ENCODE peak calls at places on chromosomes 11 and 22, in seven cellular contexts. H is endothelial cell of umbilical vein, Y is HCT116, P is K562, F is GM12878, L is H1, R is HepG2. O is an unnamed sample.

GRCh38 chr22:26585104-26585790 is 4.7 kb downstream of the TPST2 start:
- DNase-seq in H (peak), Y (no peak), P (no peak), F (no peak), L (no peak), R (no peak), O (no peak)

GRCh38 chr22:19593991-19594569 is 69.9 kb upstream of the CLDN5 start:
- DNase-seq in H (peak), Y (no peak), P (no peak), F (no peak), L (no peak), R (no peak), O (no peak)

GRCh38 chr11:128493570-128493965 is 93.8 kb downstream of the ETS1 start:
- DNase-seq in H (no peak), Y (no peak), P (no peak), F (no peak), L (no peak), R (no peak), O (no peak)

GRCh38 chr11:62146476-62147200 is 22.8 kb downstream of the INCENP start:
- DNase-seq in H (no peak), Y (no peak), P (no peak), F (no peak), L (no peak), R (no peak), O (no peak)

GRCh38 chr11:112478806-112479205 is 218.1 kb upstream of the PLET1 start:
- DNase-seq in H (no peak), Y (no peak), P (no peak), F (no peak), L (no peak), R (no peak), O (no peak)

GRCh38 chr11:107564877-107565218 is 687 bp downstream of the ALKBH8 start:
- DNase-seq in H (no peak), Y (no peak), P (no peak), F (no peak), L (no peak), R (no peak), O (no peak)

GRCh38 chr11:34044664-34045485 is 6.7 kb upstream of the CAPRIN1 start:
- DNase-seq in H (peak), Y (peak), P (peak), F (no peak), L (peak), R (no peak), O (no peak)

GRCh38 chr11:75162954-75163353 is 12.0 kb downstream of the SLCO2B1 start:
- DNase-seq in H (no peak), Y (no peak), P (no peak), F (no peak), L (no peak), R (no peak), O (no peak)

GRCh38 chr22:39985383-39986045 is 9.2 kb upstream of the FAM83F start:
- DNase-seq in H (no peak), Y (no peak), P (no peak), F (no peak), L (no peak), R (no peak), O (no peak)

GRCh38 chr22:17303840-17304779 is 65.2 kb upstream of the CECR2 start:
- DNase-seq in H (no peak), Y (no peak), P (peak), F (peak), L (no peak), R (no peak), O (no peak)

GRCh38 chr22:39467390-39467901 is 10.6 kb downstream of the MGAT3 start:
- DNase-seq in H (no peak), Y (no peak), P (no peak), F (no peak), L (no peak), R (no peak), O (no peak)

GRCh38 chr22:29541845-29542244 is 11.7 kb downstream of the THOC5 start:
- DNase-seq in H (no peak), Y (no peak), P (no peak), F (no peak), L (no peak), R (no peak), O (no peak)

GRCh38 chr11:44017443-44018126 is 30.2 kb upstream of the ACCSL start:
- DNase-seq in H (no peak), Y (no peak), P (no peak), F (no peak), L (no peak), R (no peak), O (no peak)

GRCh38 chr11:57761301-57762234 is at the start of gene CTNND1:
- DNase-seq in H (peak), Y (peak), P (peak), F (peak), L (peak), R (peak), O (peak)

GRCh38 chr11:57978686-57979531 is 44.8 kb upstream of the OR9Q1 start:
- DNase-seq in H (no peak), Y (no peak), P (no peak), F (no peak), L (no peak), R (peak), O (no peak)

GRCh38 chr11:44955019-44955738 is 4.5 kb upstream of the TP53I11 start:
- DNase-seq in H (peak), Y (no peak), P (peak), F (no peak), L (no peak), R (no peak), O (no peak)

GRCh38 chr22:33326540-33327295 is 268.5 kb upstream of the SYN3 start:
- DNase-seq in H (no peak), Y (no peak), P (no peak), F (no peak), L (no peak), R (no peak), O (no peak)

GRCh38 chr22:46735747-46736608 is 2.1 kb downstream of the CERK start:
- DNase-seq in H (peak), Y (no peak), P (no peak), F (no peak), L (no peak), R (no peak), O (no peak)

GRCh38 chr11:46071091-46071490 is 50.2 kb downstream of the PHF21A start:
- DNase-seq in H (no peak), Y (no peak), P (no peak), F (no peak), L (no peak), R (no peak), O (no peak)

GRCh38 chr11:107973641-107974040 is 35.1 kb upstream of the CUL5 start:
- DNase-seq in H (no peak), Y (no peak), P (no peak), F (no peak), L (no peak), R (no peak), O (no peak)

GRCh38 chr11:64164392-64165312 is 1.3 kb downstream of the MACROD1 start:
- DNase-seq in H (no peak), Y (no peak), P (no peak), F (no peak), L (no peak), R (peak), O (no peak)

GRCh38 chr11:10310301-10310841 is 5.5 kb downstream of the ADM start:
- DNase-seq in H (peak), Y (no peak), P (no peak), F (no peak), L (no peak), R (no peak), O (no peak)

GRCh38 chr11:119714590-119714989 is 14.4 kb downstream of the NECTIN1 start:
- DNase-seq in H (no peak), Y (no peak), P (no peak), F (no peak), L (no peak), R (no peak), O (no peak)

GRCh38 chr11:65558785-65559509 is 788 bp upstream of the LTBP3 start:
- DNase-seq in H (peak), Y (no peak), P (no peak), F (no peak), L (no peak), R (no peak), O (no peak)

GRCh38 chr11:107538821-107539220 is 26.7 kb downstream of the ALKBH8 start:
- DNase-seq in H (peak), Y (no peak), P (no peak), F (no peak), L (no peak), R (no peak), O (no peak)

GRCh38 chr11:73320786-73321325 is 12.8 kb downstream of the ARHGEF17 start:
- DNase-seq in H (peak), Y (no peak), P (no peak), F (no peak), L (no peak), R (no peak), O (no peak)

GRCh38 chr22:47444746-47445065 is 682.3 kb downstream of the TBC1D22A start:
- DNase-seq in H (no peak), Y (no peak), P (no peak), F (no peak), L (no peak), R (no peak), O (no peak)

GRCh38 chr11:77056814-77057402 is 9.9 kb upstream of the CAPN5 start:
- DNase-seq in H (no peak), Y (no peak), P (no peak), F (no peak), L (no peak), R (no peak), O (no peak)

GRCh38 chr11:58770166-58770565 is 38.4 kb upstream of the GLYAT start:
- DNase-seq in H (no peak), Y (no peak), P (no peak), F (no peak), L (no peak), R (no peak), O (no peak)

DNA sequence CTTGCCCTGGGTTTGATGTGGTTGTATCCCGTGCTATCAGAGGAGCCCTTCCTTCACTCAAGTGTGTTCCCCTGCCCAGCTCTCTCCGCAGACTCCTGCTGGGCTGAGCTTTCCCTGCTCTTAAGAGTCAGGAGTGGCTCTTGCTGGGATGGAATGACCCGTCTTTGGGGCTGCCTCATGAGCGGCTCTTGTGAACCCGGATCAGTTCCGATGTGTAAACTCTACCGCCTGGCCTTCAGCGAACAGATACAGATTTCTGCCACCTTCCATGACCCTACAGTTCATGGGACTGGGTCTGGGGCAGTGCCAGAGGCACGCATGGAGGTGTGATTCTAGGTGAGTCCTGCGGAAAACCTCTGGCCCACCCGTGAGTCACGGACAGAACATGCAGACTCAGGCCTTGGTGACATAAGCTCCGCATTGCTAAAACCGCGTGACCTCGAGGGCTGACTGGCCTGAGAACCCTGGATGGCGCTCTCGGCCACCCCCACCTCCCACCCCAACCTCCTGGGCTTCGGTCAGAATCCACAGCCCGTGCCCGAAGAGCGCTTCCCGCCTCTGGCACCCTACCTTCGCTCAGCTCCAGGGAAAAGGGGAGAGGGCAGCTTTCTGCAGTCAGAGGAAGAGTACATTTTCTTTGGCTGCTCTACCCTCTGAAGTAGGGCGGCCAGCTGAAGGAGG is 1.3 kb upstream of the ZBTB16 start:
- DNase-seq in H (no peak), Y (no peak), P (no peak), F (no peak), L (no peak), R (no peak), O (no peak)
- TF ChIP-seq EZH2 in H (no peak), Y (no peak), P (no peak), F (no peak), L (peak), R (no peak), O (no peak)

DNA sequence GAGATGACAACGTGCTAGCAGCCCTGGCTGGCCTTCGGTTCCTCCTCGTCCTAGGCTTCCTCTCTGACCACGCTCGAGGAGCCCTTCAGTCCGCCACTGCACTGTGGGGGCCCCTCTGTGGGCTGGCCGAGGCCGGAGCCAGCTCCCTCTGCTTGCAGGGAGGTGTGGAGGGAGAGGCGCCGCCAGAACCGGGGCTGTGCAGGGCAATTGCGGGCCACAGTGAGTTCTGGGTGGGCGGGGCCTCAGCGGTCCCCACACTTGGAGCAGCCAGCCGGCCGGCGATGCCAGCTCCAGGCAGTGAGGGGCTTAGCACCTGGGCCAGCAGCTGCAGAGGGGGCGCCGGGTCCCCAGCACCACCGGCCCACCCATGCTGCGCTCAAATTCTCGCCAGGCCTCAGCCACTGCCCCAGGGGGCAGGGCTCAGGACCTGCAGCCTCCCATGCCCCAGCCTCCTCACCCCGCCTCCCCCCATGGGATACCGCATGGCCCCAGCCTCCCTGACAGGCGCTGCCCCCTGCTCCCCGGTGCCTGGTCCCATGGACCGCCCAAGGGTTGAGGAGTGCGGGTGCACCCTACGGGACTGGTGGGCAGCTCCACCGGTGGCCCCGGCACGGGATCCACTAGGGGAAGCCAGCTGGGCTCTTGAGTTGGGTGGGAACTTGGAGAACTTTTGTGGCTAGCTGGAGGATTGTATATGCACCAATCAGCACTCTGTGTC is 399.4 kb downstream of the LUZP2 start:
- DNase-seq in H (no peak), Y (no peak), P (no peak), F (no peak), L (no peak), R (no peak), O (no peak)
- TF ChIP-seq POLR2AphosphoS5 in H (no peak), Y (no peak), P (no peak), F (no peak), L (no peak), R (no peak), O (no peak)

DNA sequence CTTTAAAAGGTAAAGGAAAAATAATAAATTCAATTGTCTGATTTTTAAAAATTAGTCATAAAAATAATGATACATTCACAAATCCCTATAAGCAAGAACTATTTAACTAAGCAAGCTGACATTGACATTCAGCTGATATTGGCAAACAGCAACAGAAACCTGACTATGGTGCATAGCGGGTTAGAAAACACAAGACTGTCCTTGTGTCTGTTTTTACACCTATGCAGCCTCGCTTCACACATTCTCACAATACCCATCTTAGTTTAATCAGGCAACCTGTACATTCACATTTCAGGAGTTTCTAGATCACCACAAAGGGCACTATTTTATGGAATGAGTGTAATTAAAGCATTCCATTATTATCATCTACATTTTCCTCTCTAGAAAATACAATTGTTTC is 737.1 kb downstream of the KCNA4 start:
- DNase-seq in H (no peak), Y (no peak), P (no peak), F (no peak), L (no peak), R (no peak), O (no peak)
- H3K9ac ChIP-seq in H (no peak), Y (no peak), P (no peak), F (no peak), L (no peak), R (no peak), O (no peak)

GRCh38 chr11:8263109-8263768 is 439 bp downstream of the LMO1 start:
- DNase-seq in H (no peak), Y (no peak), P (no peak), F (no peak), L (no peak), R (no peak), O (no peak)
- TF ChIP-seq EZH2 in H (no peak), Y (no peak), P (no peak), F (no peak), L (no peak), R (peak), O (no peak)